ENCODE peak calls at places on chromosomes 4 and X, in ten cellular contexts. T, B, Z, H, X, J, O, M, C and L are unnamed samples.

GRCh38 chr4:121736735-121737351 is 28.1 kb downstream of the SMIM43 start:
- DNase-seq in X (no peak), B (peak), C (peak), Z (no peak), T (peak), M (peak), J (peak), H (peak), O (peak), L (no peak)

GRCh38 chrX:17038277-17038676 is 91.8 kb downstream of the REPS2 start:
- DNase-seq in Z (no peak), H (no peak), O (no peak), M (no peak), T (no peak), J (no peak), B (no peak), C (no peak), X (no peak), L (no peak)

GRCh38 chrX:72568406-72569092 is 4.1 kb downstream of the HDAC8 start:
- DNase-seq in C (no peak), B (peak), M (no peak), Z (no peak), H (peak), T (no peak), O (peak), X (no peak), J (no peak), L (no peak)

GRCh38 chr4:123841431-123842121 is 445.0 kb downstream of the SPRY1 start:
- DNase-seq in B (no peak), Z (no peak), M (no peak), T (no peak), J (no peak), H (no peak), O (no peak), C (no peak), X (no peak), L (no peak)

GRCh38 chr4:48081196-48081595 is 52.9 kb downstream of the TXK start:
- DNase-seq in X (no peak), T (no peak), H (peak), Z (no peak), J (no peak), O (peak), M (no peak), C (no peak), B (no peak), L (no peak)

GRCh38 chr4:87322754-87323153 is at the start of gene HSD17B13:
- DNase-seq in T (no peak), O (no peak), M (no peak), X (no peak), J (no peak), H (no peak), C (no peak), B (no peak), Z (no peak), L (no peak)

GRCh38 chrX:22165732-22166457 is 106.8 kb upstream of the CBLL2 start:
- DNase-seq in X (no peak), T (peak), Z (no peak), C (no peak), B (peak), J (peak), M (no peak), H (no peak), O (peak), L (no peak)

GRCh38 chr4:139901516-139902327 is 236.1 kb downstream of the MGST2 start:
- DNase-seq in J (no peak), H (peak), B (no peak), O (no peak), Z (no peak), X (no peak), C (no peak), M (no peak), T (peak), L (no peak)

GRCh38 chr4:115234405-115235093 is 121.1 kb upstream of the NDST4 start:
- DNase-seq in X (no peak), M (peak), J (peak), B (no peak), O (no peak), H (no peak), T (peak), Z (no peak), C (no peak), L (no peak)

GRCh38 chrX:67612231-67612630 is 68.4 kb downstream of the AR start:
- DNase-seq in T (peak), M (no peak), C (no peak), H (peak), J (peak), O (peak), X (no peak), B (no peak), Z (peak), L (no peak)

GRCh38 chrX:51459125-51459524 is 37.3 kb downstream of the NUDT11 start:
- DNase-seq in X (no peak), B (peak), Z (no peak), O (peak), T (peak), C (no peak), J (peak), M (no peak), H (peak), L (no peak)
- TF ChIP-seq CTCF in X (peak), B (peak), Z (peak), O (peak), T (peak), C (peak), J (peak), M (peak), H (peak), L (no peak)

GRCh38 chr4:176052744-176053143 is 12.9 kb upstream of the WDR17 start:
- DNase-seq in H (no peak), J (no peak), M (no peak), C (no peak), T (no peak), Z (no peak), X (no peak), B (no peak), O (no peak), L (no peak)

GRCh38 chr4:176053785-176054184 is 11.9 kb upstream of the WDR17 start:
- DNase-seq in J (no peak), X (no peak), T (no peak), O (peak), C (no peak), H (no peak), M (no peak), B (no peak), Z (no peak), L (no peak)

DNA sequence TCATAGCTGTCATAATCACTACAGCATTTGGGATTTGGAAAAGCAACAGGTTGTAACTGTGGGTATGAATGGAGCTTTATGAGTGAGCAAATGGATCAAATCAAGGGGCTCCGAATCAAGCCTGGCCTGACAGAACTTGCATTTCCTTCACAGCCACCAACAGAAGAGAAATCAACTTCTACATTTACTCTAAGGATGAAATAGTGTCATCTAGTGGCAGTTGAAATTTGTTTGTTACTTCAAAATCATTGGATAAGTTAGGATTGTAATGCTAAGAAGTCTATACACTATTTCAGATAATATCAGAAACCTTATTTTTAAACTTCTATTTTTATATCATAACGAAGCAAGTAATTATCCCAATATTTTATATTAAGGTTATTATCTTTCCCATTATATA is 10.7 kb upstream of the WDR17 start:
- DNase-seq in T (no peak), B (no peak), O (no peak), H (no peak), M (no peak), C (no peak), X (no peak), J (no peak), Z (no peak), L (no peak)
- TF ChIP-seq CTCF in T (no peak), B (peak), O (no peak), H (no peak), M (peak), C (no peak), X (peak), J (peak), Z (no peak), L (no peak)

GRCh38 chr4:2394544-2394943 is 23.9 kb downstream of the ZFYVE28 start:
- DNase-seq in T (no peak), Z (no peak), O (no peak), X (no peak), C (no peak), J (no peak), H (no peak), M (no peak), B (no peak), L (no peak)

GRCh38 chr4:2396781-2397368 is 21.6 kb downstream of the ZFYVE28 start:
- DNase-seq in M (no peak), O (no peak), B (no peak), X (no peak), T (no peak), J (no peak), Z (no peak), H (no peak), C (no peak), L (no peak)

GRCh38 chr4:2393353-2394270 is 24.8 kb downstream of the ZFYVE28 start:
- DNase-seq in X (no peak), Z (no peak), M (peak), T (peak), H (no peak), B (no peak), C (no peak), O (no peak), J (no peak), L (no peak)

GRCh38 chr4:2395038-2395437 is 23.4 kb downstream of the ZFYVE28 start:
- DNase-seq in T (no peak), B (no peak), J (no peak), Z (no peak), H (no peak), M (no peak), O (peak), C (no peak), X (no peak), L (no peak)

DNA sequence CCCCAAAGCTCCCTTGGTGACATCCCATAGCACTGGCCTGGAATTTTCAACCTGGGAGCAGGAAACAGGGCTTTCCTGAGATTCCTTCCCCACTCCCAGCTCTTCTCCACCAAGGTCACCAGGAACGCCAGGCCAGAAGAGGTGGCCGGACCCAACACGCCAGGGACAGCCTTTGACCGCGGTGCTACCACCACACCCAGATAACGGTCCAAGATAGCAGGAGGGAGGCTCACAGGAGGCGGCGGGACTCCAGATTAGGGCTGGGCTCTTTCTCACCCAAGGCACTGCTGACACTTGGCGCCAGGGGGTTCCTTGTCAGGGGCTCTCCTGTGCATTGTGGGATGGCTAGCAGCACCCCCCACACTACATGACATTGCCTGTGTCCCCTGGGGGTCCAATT is 22.9 kb downstream of the ZFYVE28 start:
- DNase-seq in C (no peak), X (no peak), Z (no peak), J (no peak), T (no peak), M (no peak), H (no peak), B (no peak), O (no peak), L (no peak)
- TF ChIP-seq CTCF in C (no peak), X (no peak), Z (no peak), J (no peak), T (no peak), M (no peak), H (no peak), B (no peak), O (no peak), L (no peak)

GRCh38 chr4:84753318-84753972 is 170.5 kb downstream of the CDS1 start:
- DNase-seq in T (no peak), X (no peak), M (no peak), H (no peak), B (no peak), C (no peak), Z (no peak), J (no peak), O (no peak), L (no peak)

GRCh38 chr4:84751707-84752106 is 168.8 kb downstream of the CDS1 start:
- DNase-seq in B (no peak), X (no peak), J (no peak), T (no peak), C (no peak), H (no peak), Z (no peak), M (no peak), O (peak), L (no peak)

GRCh38 chr4:84750956-84751275 is 168.0 kb downstream of the CDS1 start:
- DNase-seq in J (no peak), M (no peak), H (no peak), X (no peak), C (no peak), O (no peak), Z (no peak), T (no peak), B (no peak), L (no peak)

DNA sequence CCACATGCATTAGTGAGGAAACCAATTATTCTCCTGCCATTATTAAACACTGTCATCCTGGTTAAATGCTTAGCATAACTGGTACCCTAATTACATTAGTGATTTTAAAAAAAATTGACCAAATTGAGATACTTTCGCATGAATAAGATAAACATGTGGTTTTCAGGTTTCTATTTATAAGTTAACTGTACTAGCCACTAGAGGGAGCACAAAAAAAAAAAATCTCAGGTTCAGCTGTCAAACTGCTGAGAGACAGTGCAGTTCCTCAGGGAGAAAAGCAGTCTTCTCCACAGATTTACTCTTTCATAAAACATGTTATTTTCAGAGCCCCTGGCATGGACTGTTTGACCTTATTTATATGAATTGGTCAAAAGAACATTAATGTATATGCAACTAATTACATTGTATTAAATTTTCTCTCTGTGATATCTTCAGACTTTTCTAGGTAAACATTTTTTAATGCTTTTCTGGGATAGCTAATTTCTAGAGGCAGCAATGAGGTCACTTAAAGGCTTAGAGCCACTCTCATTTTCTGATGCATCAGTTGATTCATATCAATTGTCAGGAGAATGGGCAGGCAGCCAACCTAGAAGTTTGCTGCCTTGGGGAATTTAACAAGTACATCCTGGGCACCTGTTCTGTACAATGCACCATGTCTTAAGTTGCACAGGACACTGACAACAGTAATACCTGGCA is 167.5 kb downstream of the CDS1 start:
- DNase-seq in C (no peak), J (peak), O (peak), B (peak), X (no peak), T (peak), Z (peak), H (peak), M (no peak), L (no peak)
- TF ChIP-seq CTCF in C (peak), J (peak), O (peak), B (peak), X (peak), T (peak), Z (peak), H (peak), M (peak), L (peak)

DNA sequence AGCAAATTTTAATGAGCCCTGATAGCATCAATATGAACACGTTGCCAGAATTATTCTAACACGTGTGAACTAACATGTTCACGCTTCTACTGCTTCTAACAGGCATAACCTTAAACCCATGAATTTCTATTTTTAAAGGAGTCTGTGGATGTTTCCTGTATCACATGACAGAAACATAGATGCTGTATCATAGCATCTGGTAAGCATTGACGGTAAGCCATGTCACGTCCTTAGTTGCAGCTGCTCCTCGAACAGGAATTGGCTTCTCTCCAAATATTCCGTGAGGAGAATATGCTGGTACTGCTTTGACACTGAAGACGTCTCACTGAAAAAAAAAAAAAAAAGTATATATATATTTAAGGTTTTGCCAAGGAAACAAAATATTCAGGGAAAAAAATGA is 105.1 kb upstream of the MXRA5 start:
- DNase-seq in H (no peak), X (no peak), T (no peak), B (no peak), O (no peak), M (no peak), C (no peak), J (no peak), Z (no peak), L (no peak)
- TF ChIP-seq CTCF in H (no peak), X (no peak), T (no peak), B (no peak), O (no peak), M (no peak), C (no peak), J (no peak), Z (no peak), L (no peak)

GRCh38 chr4:110589297-110589696 is 33.6 kb downstream of the PITX2 start:
- DNase-seq in B (no peak), M (no peak), Z (no peak), J (no peak), C (no peak), O (peak), H (peak), X (no peak), T (no peak), L (no peak)
- TF ChIP-seq CTCF in B (no peak), M (no peak), Z (peak), J (no peak), C (no peak), O (no peak), H (no peak), X (peak), T (no peak), L (no peak)